ENCODE peak calls at places on chromosomes 16 and 17, in nine cellular contexts. One of them, this sample, is unnamed.

GRCh38 chr16:80460988-80461387 is 79.8 kb upstream of the DYNLRB2 start:
- DNase-seq in HepG2: no peak
- DNase-seq in HCT116: no peak
- DNase-seq in SK-N-SH: no peak
- DNase-seq in K562: no peak
- DNase-seq in WTC11: no peak
- DNase-seq in A549: no peak
- DNase-seq in endothelial cell of umbilical vein: no peak
- DNase-seq in GM12878: no peak
- DNase-seq in this sample: no peak

GRCh38 chr16:4160663-4161436 is 44.6 kb upstream of the ADCY9 start:
- DNase-seq in SK-N-SH: no peak
- DNase-seq in GM12878: no peak
- DNase-seq in K562: no peak
- DNase-seq in WTC11: no peak
- DNase-seq in HepG2: no peak
- DNase-seq in HCT116: no peak
- DNase-seq in endothelial cell of umbilical vein: no peak
- DNase-seq in A549: no peak
- DNase-seq in this sample: peak

GRCh38 chr17:47709594-47709993 is 15.6 kb downstream of the TBKBP1 start:
- DNase-seq in K562: no peak
- DNase-seq in endothelial cell of umbilical vein: no peak
- DNase-seq in A549: no peak
- DNase-seq in HCT116: no peak
- DNase-seq in WTC11: no peak
- DNase-seq in GM12878: no peak
- DNase-seq in HepG2: no peak
- DNase-seq in SK-N-SH: no peak
- DNase-seq in this sample: no peak

GRCh38 chr17:62919388-62919787 is 46.6 kb upstream of the TANC2 start:
- DNase-seq in HepG2: no peak
- DNase-seq in GM12878: no peak
- DNase-seq in A549: peak
- DNase-seq in K562: peak
- DNase-seq in SK-N-SH: no peak
- DNase-seq in HCT116: no peak
- DNase-seq in endothelial cell of umbilical vein: peak
- DNase-seq in WTC11: no peak
- DNase-seq in this sample: peak

GRCh38 chr17:68533887-68534700 is 21.9 kb downstream of the PRKAR1A start:
- DNase-seq in K562: no peak
- DNase-seq in A549: peak
- DNase-seq in HCT116: no peak
- DNase-seq in GM12878: no peak
- DNase-seq in HepG2: no peak
- DNase-seq in endothelial cell of umbilical vein: peak
- DNase-seq in SK-N-SH: no peak
- DNase-seq in WTC11: no peak
- DNase-seq in this sample: peak

GRCh38 chr16:50467943-50468748 is 80.0 kb upstream of the NKD1 start:
- DNase-seq in GM12878: no peak
- DNase-seq in SK-N-SH: peak
- DNase-seq in HepG2: peak
- DNase-seq in A549: no peak
- DNase-seq in HCT116: no peak
- DNase-seq in K562: peak
- DNase-seq in endothelial cell of umbilical vein: no peak
- DNase-seq in WTC11: peak
- DNase-seq in this sample: peak

GRCh38 chr16:54783226-54783625 is 147.4 kb upstream of the IRX5 start:
- DNase-seq in HCT116: no peak
- DNase-seq in HepG2: no peak
- DNase-seq in K562: no peak
- DNase-seq in A549: no peak
- DNase-seq in GM12878: no peak
- DNase-seq in endothelial cell of umbilical vein: no peak
- DNase-seq in WTC11: no peak
- DNase-seq in SK-N-SH: no peak
- DNase-seq in this sample: no peak

GRCh38 chr17:19664821-19665181 is 16.2 kb downstream of the ALDH3A2 start:
- DNase-seq in endothelial cell of umbilical vein: no peak
- DNase-seq in GM12878: no peak
- DNase-seq in K562: no peak
- DNase-seq in WTC11: no peak
- DNase-seq in HCT116: no peak
- DNase-seq in SK-N-SH: no peak
- DNase-seq in HepG2: no peak
- DNase-seq in A549: no peak
- DNase-seq in this sample: no peak

GRCh38 chr16:71637398-71637797 is 11.4 kb downstream of the MARVELD3 start:
- DNase-seq in endothelial cell of umbilical vein: no peak
- DNase-seq in A549: no peak
- DNase-seq in HCT116: no peak
- DNase-seq in GM12878: no peak
- DNase-seq in K562: no peak
- DNase-seq in SK-N-SH: no peak
- DNase-seq in HepG2: no peak
- DNase-seq in WTC11: peak
- DNase-seq in this sample: no peak

GRCh38 chr16:87305505-87306391 is 11.4 kb downstream of the C16orf95 start:
- DNase-seq in endothelial cell of umbilical vein: no peak
- DNase-seq in A549: no peak
- DNase-seq in GM12878: no peak
- DNase-seq in K562: peak
- DNase-seq in HepG2: no peak
- DNase-seq in HCT116: no peak
- DNase-seq in SK-N-SH: no peak
- DNase-seq in WTC11: peak
- DNase-seq in this sample: peak

GRCh38 chr17:77128895-77129567 is 11.7 kb upstream of the SEC14L1 start:
- DNase-seq in HepG2: no peak
- DNase-seq in WTC11: no peak
- DNase-seq in K562: no peak
- DNase-seq in HCT116: no peak
- DNase-seq in SK-N-SH: no peak
- DNase-seq in GM12878: no peak
- DNase-seq in endothelial cell of umbilical vein: no peak
- DNase-seq in A549: no peak
- DNase-seq in this sample: no peak

GRCh38 chr16:53098526-53099317 is 43.9 kb downstream of the CHD9 start:
- DNase-seq in GM12878: peak
- DNase-seq in WTC11: peak
- DNase-seq in HCT116: no peak
- DNase-seq in SK-N-SH: peak
- DNase-seq in endothelial cell of umbilical vein: peak
- DNase-seq in HepG2: peak
- DNase-seq in K562: peak
- DNase-seq in A549: peak
- DNase-seq in this sample: peak

GRCh38 chr17:79854080-79854861 is 15.0 kb upstream of the CBX4 start:
- DNase-seq in SK-N-SH: no peak
- DNase-seq in WTC11: no peak
- DNase-seq in GM12878: no peak
- DNase-seq in endothelial cell of umbilical vein: no peak
- DNase-seq in A549: no peak
- DNase-seq in HCT116: no peak
- DNase-seq in HepG2: no peak
- DNase-seq in K562: no peak
- DNase-seq in this sample: no peak

GRCh38 chr16:85202631-85203461 is 90.6 kb upstream of the CIBAR2 start:
- DNase-seq in GM12878: no peak
- DNase-seq in WTC11: peak
- DNase-seq in A549: no peak
- DNase-seq in HCT116: no peak
- DNase-seq in HepG2: no peak
- DNase-seq in endothelial cell of umbilical vein: no peak
- DNase-seq in SK-N-SH: peak
- DNase-seq in K562: no peak
- DNase-seq in this sample: no peak

GRCh38 chr17:55842405-55843158 is 91.7 kb downstream of the PCTP start:
- DNase-seq in SK-N-SH: no peak
- DNase-seq in WTC11: no peak
- DNase-seq in HCT116: no peak
- DNase-seq in A549: no peak
- DNase-seq in GM12878: no peak
- DNase-seq in K562: no peak
- DNase-seq in endothelial cell of umbilical vein: no peak
- DNase-seq in HepG2: no peak
- DNase-seq in this sample: no peak

GRCh38 chr16:23670137-23670776 is 8.4 kb upstream of the PLK1 start:
- DNase-seq in K562: no peak
- DNase-seq in HepG2: no peak
- DNase-seq in A549: no peak
- DNase-seq in endothelial cell of umbilical vein: peak
- DNase-seq in SK-N-SH: no peak
- DNase-seq in GM12878: peak
- DNase-seq in HCT116: no peak
- DNase-seq in WTC11: no peak
- DNase-seq in this sample: peak
- TF ChIP-seq MAX in K562: no peak
- TF ChIP-seq MAX in HepG2: no peak
- TF ChIP-seq MAX in A549: no peak
- TF ChIP-seq MAX in endothelial cell of umbilical vein: no peak
- TF ChIP-seq MAX in SK-N-SH: no peak
- TF ChIP-seq MAX in GM12878: no peak
- TF ChIP-seq MAX in HCT116: no peak
- TF ChIP-seq MAX in WTC11: no peak
- TF ChIP-seq MAX in this sample: no peak

DNA sequence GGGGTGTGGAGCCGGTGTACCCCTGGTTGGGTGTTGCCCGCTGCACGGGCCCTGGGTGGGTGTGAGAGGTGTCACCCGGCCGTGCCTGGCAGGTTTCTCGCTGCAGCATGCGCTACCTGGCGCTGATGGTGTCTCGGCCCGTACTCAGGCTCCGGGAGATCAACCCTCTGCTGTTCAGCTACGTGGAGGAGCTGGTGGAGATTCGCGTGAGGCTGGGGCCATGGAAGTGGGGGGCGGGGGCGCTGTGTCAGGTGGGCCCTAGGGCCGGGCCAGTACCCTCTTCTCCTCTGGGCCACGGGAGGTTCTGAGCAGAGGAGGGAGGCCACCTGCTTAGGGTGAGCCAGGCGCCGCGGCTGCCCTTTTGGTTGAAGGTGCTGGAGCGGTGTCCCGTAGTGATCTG is 13.4 kb downstream of the DEF8 start:
- DNase-seq in WTC11: no peak
- DNase-seq in GM12878: no peak
- DNase-seq in HepG2: no peak
- DNase-seq in A549: no peak
- DNase-seq in HCT116: no peak
- DNase-seq in endothelial cell of umbilical vein: no peak
- DNase-seq in K562: no peak
- DNase-seq in SK-N-SH: no peak
- DNase-seq in this sample: no peak
- TF ChIP-seq MAX in WTC11: no peak
- TF ChIP-seq MAX in GM12878: no peak
- TF ChIP-seq MAX in HepG2: no peak
- TF ChIP-seq MAX in A549: no peak
- TF ChIP-seq MAX in HCT116: no peak
- TF ChIP-seq MAX in endothelial cell of umbilical vein: no peak
- TF ChIP-seq MAX in K562: no peak
- TF ChIP-seq MAX in SK-N-SH: no peak
- TF ChIP-seq MAX in this sample: no peak

GRCh38 chr17:45826919-45827628 is 17.6 kb upstream of the SPPL2C start:
- DNase-seq in K562: no peak
- DNase-seq in endothelial cell of umbilical vein: no peak
- DNase-seq in HepG2: no peak
- DNase-seq in HCT116: no peak
- DNase-seq in SK-N-SH: peak
- DNase-seq in A549: no peak
- DNase-seq in WTC11: no peak
- DNase-seq in GM12878: no peak
- DNase-seq in this sample: no peak

GRCh38 chr17:45825792-45826191 is 18.9 kb upstream of the SPPL2C start:
- DNase-seq in WTC11: no peak
- DNase-seq in endothelial cell of umbilical vein: no peak
- DNase-seq in HCT116: no peak
- DNase-seq in A549: no peak
- DNase-seq in SK-N-SH: no peak
- DNase-seq in HepG2: no peak
- DNase-seq in GM12878: no peak
- DNase-seq in K562: no peak
- DNase-seq in this sample: no peak

GRCh38 chr17:45823598-45823997 is 21.1 kb upstream of the SPPL2C start:
- DNase-seq in WTC11: no peak
- DNase-seq in endothelial cell of umbilical vein: no peak
- DNase-seq in HepG2: no peak
- DNase-seq in GM12878: no peak
- DNase-seq in HCT116: no peak
- DNase-seq in SK-N-SH: no peak
- DNase-seq in A549: no peak
- DNase-seq in K562: no peak
- DNase-seq in this sample: no peak

GRCh38 chr17:45824475-45824874 is 20.2 kb upstream of the SPPL2C start:
- DNase-seq in A549: no peak
- DNase-seq in GM12878: no peak
- DNase-seq in K562: no peak
- DNase-seq in endothelial cell of umbilical vein: no peak
- DNase-seq in SK-N-SH: no peak
- DNase-seq in HepG2: no peak
- DNase-seq in HCT116: no peak
- DNase-seq in WTC11: peak
- DNase-seq in this sample: no peak

DNA sequence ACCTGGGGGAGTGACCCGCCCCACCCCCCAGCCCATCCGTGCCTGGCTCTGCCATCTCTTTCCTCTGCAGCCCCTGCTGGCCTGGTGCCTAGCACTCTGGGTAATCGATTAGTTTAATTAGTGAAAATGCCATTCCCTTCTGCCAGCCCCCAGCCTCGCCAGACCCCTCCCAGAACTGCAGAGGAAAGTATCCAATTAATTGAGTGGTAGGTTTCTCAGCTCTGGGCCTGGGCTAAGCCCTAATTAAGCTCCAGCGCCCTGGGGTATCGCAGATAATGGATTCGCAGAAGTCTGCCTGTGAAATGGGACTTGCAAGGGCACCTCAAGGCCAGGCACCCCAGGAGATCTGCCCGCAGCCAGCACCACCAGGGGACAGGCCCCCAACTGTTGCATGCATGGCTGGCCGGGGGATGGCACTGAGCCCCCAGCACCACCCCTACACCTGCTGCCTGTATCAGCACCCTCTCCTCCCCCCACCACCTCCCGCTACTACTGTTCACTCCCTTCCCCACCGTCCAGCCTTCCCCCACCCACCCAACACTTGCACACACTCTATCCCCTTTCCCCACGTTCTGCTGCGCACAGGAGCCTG is 19.7 kb upstream of the SPPL2C start:
- DNase-seq in HepG2: no peak
- DNase-seq in K562: no peak
- DNase-seq in A549: no peak
- DNase-seq in WTC11: no peak
- DNase-seq in endothelial cell of umbilical vein: no peak
- DNase-seq in SK-N-SH: no peak
- DNase-seq in GM12878: no peak
- DNase-seq in HCT116: no peak
- DNase-seq in this sample: no peak
- TF ChIP-seq MAX in HepG2: no peak
- TF ChIP-seq MAX in K562: no peak
- TF ChIP-seq MAX in A549: no peak
- TF ChIP-seq MAX in WTC11: no peak
- TF ChIP-seq MAX in endothelial cell of umbilical vein: no peak
- TF ChIP-seq MAX in SK-N-SH: no peak
- TF ChIP-seq MAX in GM12878: no peak
- TF ChIP-seq MAX in HCT116: no peak
- TF ChIP-seq MAX in this sample: no peak

GRCh38 chr17:78722101-78722761 is 59.8 kb downstream of the CYTH1 start:
- DNase-seq in SK-N-SH: peak
- DNase-seq in GM12878: no peak
- DNase-seq in HepG2: no peak
- DNase-seq in WTC11: no peak
- DNase-seq in A549: no peak
- DNase-seq in HCT116: no peak
- DNase-seq in endothelial cell of umbilical vein: no peak
- DNase-seq in K562: no peak
- DNase-seq in this sample: peak
- TF ChIP-seq MAX in SK-N-SH: no peak
- TF ChIP-seq MAX in GM12878: no peak
- TF ChIP-seq MAX in HepG2: no peak
- TF ChIP-seq MAX in WTC11: no peak
- TF ChIP-seq MAX in A549: no peak
- TF ChIP-seq MAX in HCT116: no peak
- TF ChIP-seq MAX in endothelial cell of umbilical vein: no peak
- TF ChIP-seq MAX in K562: no peak
- TF ChIP-seq MAX in this sample: no peak

This sample was measured in NB4.